ENCODE peak calls at places on chromosomes 5 and 9, in seven cellular contexts. One of them, this sample, is unnamed.

GRCh38 chr5:139078345-139078744 is 119.8 kb downstream of the SIL1 start:
- DNase-seq in tibial artery: no peak
- DNase-seq in DND-41: peak
- DNase-seq in fibroblast of lung: no peak
- DNase-seq in keratinocyte: no peak
- DNase-seq in progenitor cell of endocrine pancreas: no peak
- DNase-seq in CD8-positive, alpha-beta T cell: no peak
- DNase-seq in this sample: no peak

GRCh38 chr5:177469750-177470525 is 3.5 kb downstream of the DBN1 start:
- DNase-seq in tibial artery: no peak
- DNase-seq in keratinocyte: no peak
- DNase-seq in CD8-positive, alpha-beta T cell: no peak
- DNase-seq in progenitor cell of endocrine pancreas: no peak
- DNase-seq in fibroblast of lung: no peak
- DNase-seq in DND-41: no peak
- DNase-seq in this sample: no peak

GRCh38 chr5:14143843-14144585 is 872 bp downstream of the TRIO start:
- DNase-seq in progenitor cell of endocrine pancreas: peak
- DNase-seq in tibial artery: peak
- DNase-seq in CD8-positive, alpha-beta T cell: peak
- DNase-seq in fibroblast of lung: no peak
- DNase-seq in keratinocyte: no peak
- DNase-seq in DND-41: no peak
- DNase-seq in this sample: peak

GRCh38 chr9:100445161-100445902 is 18.4 kb downstream of the MSANTD3 start:
- DNase-seq in keratinocyte: no peak
- DNase-seq in CD8-positive, alpha-beta T cell: no peak
- DNase-seq in fibroblast of lung: no peak
- DNase-seq in tibial artery: no peak
- DNase-seq in progenitor cell of endocrine pancreas: no peak
- DNase-seq in DND-41: no peak
- DNase-seq in this sample: no peak

GRCh38 chr9:112556497-112557085 is 70.0 kb downstream of the KIAA1958 start:
- DNase-seq in keratinocyte: no peak
- DNase-seq in tibial artery: no peak
- DNase-seq in DND-41: no peak
- DNase-seq in fibroblast of lung: peak
- DNase-seq in progenitor cell of endocrine pancreas: no peak
- DNase-seq in CD8-positive, alpha-beta T cell: no peak
- DNase-seq in this sample: no peak

GRCh38 chr9:124812401-124813016 is 35.6 kb downstream of the OLFML2A start:
- DNase-seq in keratinocyte: no peak
- DNase-seq in tibial artery: no peak
- DNase-seq in DND-41: peak
- DNase-seq in CD8-positive, alpha-beta T cell: no peak
- DNase-seq in fibroblast of lung: peak
- DNase-seq in progenitor cell of endocrine pancreas: no peak
- DNase-seq in this sample: no peak

GRCh38 chr9:131776473-131776872 is 36.6 kb upstream of the RAPGEF1 start:
- DNase-seq in CD8-positive, alpha-beta T cell: no peak
- DNase-seq in fibroblast of lung: peak
- DNase-seq in progenitor cell of endocrine pancreas: peak
- DNase-seq in keratinocyte: no peak
- DNase-seq in DND-41: peak
- DNase-seq in tibial artery: no peak
- DNase-seq in this sample: no peak

GRCh38 chr9:114220129-114220541 is 64.8 kb downstream of the COL27A1 start:
- DNase-seq in CD8-positive, alpha-beta T cell: no peak
- DNase-seq in tibial artery: no peak
- DNase-seq in fibroblast of lung: peak
- DNase-seq in DND-41: no peak
- DNase-seq in progenitor cell of endocrine pancreas: no peak
- DNase-seq in keratinocyte: no peak
- DNase-seq in this sample: no peak

GRCh38 chr5:151787817-151788216 is 16.1 kb downstream of the G3BP1 start:
- DNase-seq in CD8-positive, alpha-beta T cell: no peak
- DNase-seq in tibial artery: no peak
- DNase-seq in progenitor cell of endocrine pancreas: no peak
- DNase-seq in keratinocyte: no peak
- DNase-seq in DND-41: no peak
- DNase-seq in fibroblast of lung: no peak
- DNase-seq in this sample: no peak

GRCh38 chr9:78493166-78493742 is 196.3 kb downstream of the PSAT1 start:
- DNase-seq in tibial artery: no peak
- DNase-seq in CD8-positive, alpha-beta T cell: no peak
- DNase-seq in keratinocyte: no peak
- DNase-seq in progenitor cell of endocrine pancreas: no peak
- DNase-seq in fibroblast of lung: no peak
- DNase-seq in DND-41: no peak
- DNase-seq in this sample: no peak

GRCh38 chr5:128349044-128349629 is 188.9 kb downstream of the FBN2 start:
- DNase-seq in keratinocyte: peak
- DNase-seq in DND-41: no peak
- DNase-seq in CD8-positive, alpha-beta T cell: no peak
- DNase-seq in tibial artery: no peak
- DNase-seq in fibroblast of lung: peak
- DNase-seq in progenitor cell of endocrine pancreas: no peak
- DNase-seq in this sample: no peak

GRCh38 chr5:168810641-168811040 is 231.5 kb upstream of the PANK3 start:
- DNase-seq in progenitor cell of endocrine pancreas: no peak
- DNase-seq in keratinocyte: no peak
- DNase-seq in fibroblast of lung: no peak
- DNase-seq in DND-41: no peak
- DNase-seq in CD8-positive, alpha-beta T cell: no peak
- DNase-seq in tibial artery: no peak
- DNase-seq in this sample: no peak

GRCh38 chr5:94522099-94522498 is 96.3 kb downstream of the KIAA0825 start:
- DNase-seq in progenitor cell of endocrine pancreas: no peak
- DNase-seq in CD8-positive, alpha-beta T cell: no peak
- DNase-seq in keratinocyte: no peak
- DNase-seq in tibial artery: no peak
- DNase-seq in DND-41: no peak
- DNase-seq in fibroblast of lung: no peak
- DNase-seq in this sample: no peak

GRCh38 chr5:94526708-94527107 is 91.7 kb downstream of the KIAA0825 start:
- DNase-seq in progenitor cell of endocrine pancreas: no peak
- DNase-seq in CD8-positive, alpha-beta T cell: no peak
- DNase-seq in fibroblast of lung: no peak
- DNase-seq in DND-41: no peak
- DNase-seq in keratinocyte: no peak
- DNase-seq in tibial artery: no peak
- DNase-seq in this sample: no peak

GRCh38 chr5:94523018-94523417 is 95.4 kb downstream of the KIAA0825 start:
- DNase-seq in progenitor cell of endocrine pancreas: no peak
- DNase-seq in tibial artery: no peak
- DNase-seq in DND-41: no peak
- DNase-seq in CD8-positive, alpha-beta T cell: no peak
- DNase-seq in fibroblast of lung: no peak
- DNase-seq in keratinocyte: no peak
- DNase-seq in this sample: no peak

DNA sequence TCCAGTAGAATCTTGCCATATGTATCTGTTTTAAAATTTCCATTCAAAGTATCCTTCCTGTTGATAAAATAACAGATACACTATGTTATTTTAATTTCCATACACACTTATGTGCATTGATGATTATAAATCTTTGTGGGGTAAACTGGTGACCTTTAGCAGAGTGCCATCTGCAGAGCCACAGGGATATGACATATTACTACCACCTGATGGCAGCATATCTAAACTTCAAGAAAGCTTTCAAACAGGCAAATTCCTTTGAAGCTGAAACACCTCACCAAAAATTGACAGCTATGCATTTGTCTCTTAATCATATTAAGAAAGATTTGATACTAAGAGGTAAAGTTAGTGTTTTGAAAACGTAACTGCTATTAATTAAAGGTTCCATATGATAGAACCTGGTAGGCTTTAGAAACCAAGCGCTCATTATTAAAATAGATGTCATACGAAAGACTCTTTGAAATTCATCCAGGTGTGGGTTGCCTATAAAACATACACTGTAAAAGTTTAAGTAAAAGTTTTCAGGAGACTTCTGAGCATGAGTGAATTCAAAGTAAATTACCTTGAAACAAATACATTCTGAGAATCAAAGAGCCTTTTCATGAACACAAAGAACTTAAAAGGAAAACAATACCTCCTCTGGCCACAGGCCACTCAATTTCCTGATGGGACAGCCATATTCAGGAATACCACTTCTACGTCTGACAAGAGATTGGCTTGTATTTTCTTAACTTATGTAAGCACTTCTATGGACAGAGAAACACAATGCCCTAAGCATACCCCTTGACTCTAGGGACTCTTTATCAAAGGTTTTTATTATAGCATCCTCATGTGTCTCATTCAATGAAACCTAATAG is 93.3 kb downstream of the KIAA0825 start:
- DNase-seq in CD8-positive, alpha-beta T cell: no peak
- DNase-seq in tibial artery: no peak
- DNase-seq in DND-41: peak
- DNase-seq in fibroblast of lung: peak
- DNase-seq in progenitor cell of endocrine pancreas: no peak
- DNase-seq in keratinocyte: no peak
- DNase-seq in this sample: no peak
- TF ChIP-seq CTCF in CD8-positive, alpha-beta T cell: peak
- TF ChIP-seq CTCF in tibial artery: peak
- TF ChIP-seq CTCF in DND-41: peak
- TF ChIP-seq CTCF in fibroblast of lung: peak
- TF ChIP-seq CTCF in progenitor cell of endocrine pancreas: peak
- TF ChIP-seq CTCF in keratinocyte: peak
- TF ChIP-seq CTCF in this sample: no peak

DNA sequence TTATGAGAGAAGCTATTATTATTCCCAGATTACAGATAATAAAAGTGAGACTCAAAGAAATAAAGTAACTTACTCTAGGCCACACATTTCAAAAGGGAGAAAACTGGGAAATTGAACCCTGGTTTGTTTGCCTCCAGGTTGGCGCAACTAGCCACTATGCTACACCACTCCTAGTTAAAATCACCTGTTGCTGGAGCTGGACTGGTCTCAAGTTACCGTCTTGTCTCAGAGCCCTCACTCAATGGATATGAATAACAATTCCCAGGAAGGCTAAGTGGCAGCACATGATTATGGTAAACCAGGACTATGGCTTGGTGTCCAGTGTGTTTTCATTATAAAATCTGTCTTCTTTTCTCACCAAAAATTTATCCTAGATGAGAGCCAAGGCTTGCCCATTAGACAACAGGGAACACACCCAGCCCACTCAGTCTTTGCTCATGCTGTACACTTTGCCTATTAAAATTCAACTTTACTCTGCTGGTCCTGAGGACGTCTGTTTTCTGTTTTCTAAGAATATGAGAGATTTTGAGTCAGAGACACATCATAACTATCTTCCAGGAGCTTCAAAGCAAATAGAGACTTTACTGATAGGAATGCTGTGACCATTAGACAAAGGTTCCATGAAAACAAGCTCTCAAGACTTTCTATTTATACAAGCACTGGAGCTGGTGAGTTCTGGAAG is 58.1 kb downstream of the ADRB2 start:
- DNase-seq in keratinocyte: no peak
- DNase-seq in DND-41: no peak
- DNase-seq in tibial artery: no peak
- DNase-seq in progenitor cell of endocrine pancreas: no peak
- DNase-seq in fibroblast of lung: no peak
- DNase-seq in CD8-positive, alpha-beta T cell: no peak
- DNase-seq in this sample: no peak
- TF ChIP-seq CTCF in keratinocyte: no peak
- TF ChIP-seq CTCF in DND-41: no peak
- TF ChIP-seq CTCF in tibial artery: no peak
- TF ChIP-seq CTCF in progenitor cell of endocrine pancreas: no peak
- TF ChIP-seq CTCF in fibroblast of lung: no peak
- TF ChIP-seq CTCF in CD8-positive, alpha-beta T cell: no peak
- TF ChIP-seq CTCF in this sample: no peak

GRCh38 chr5:79689541-79690466 is at the start of gene CMYA5:
- DNase-seq in tibial artery: no peak
- DNase-seq in fibroblast of lung: peak
- DNase-seq in progenitor cell of endocrine pancreas: peak
- DNase-seq in keratinocyte: no peak
- DNase-seq in DND-41: no peak
- DNase-seq in CD8-positive, alpha-beta T cell: no peak
- DNase-seq in this sample: no peak
- TF ChIP-seq CTCF in tibial artery: no peak
- TF ChIP-seq CTCF in fibroblast of lung: no peak
- TF ChIP-seq CTCF in progenitor cell of endocrine pancreas: no peak
- TF ChIP-seq CTCF in keratinocyte: no peak
- TF ChIP-seq CTCF in DND-41: no peak
- TF ChIP-seq CTCF in CD8-positive, alpha-beta T cell: no peak
- TF ChIP-seq CTCF in this sample: no peak

GRCh38 chr5:90866333-90866732 is 307.7 kb downstream of the ADGRV1 start:
- DNase-seq in CD8-positive, alpha-beta T cell: no peak
- DNase-seq in DND-41: no peak
- DNase-seq in tibial artery: no peak
- DNase-seq in fibroblast of lung: peak
- DNase-seq in keratinocyte: no peak
- DNase-seq in progenitor cell of endocrine pancreas: no peak
- DNase-seq in this sample: no peak

GRCh38 chr5:90866915-90867715 is 308.5 kb downstream of the ADGRV1 start:
- DNase-seq in tibial artery: no peak
- DNase-seq in DND-41: no peak
- DNase-seq in progenitor cell of endocrine pancreas: no peak
- DNase-seq in keratinocyte: no peak
- DNase-seq in fibroblast of lung: no peak
- DNase-seq in CD8-positive, alpha-beta T cell: no peak
- DNase-seq in this sample: no peak

GRCh38 chr5:90865194-90865593 is 306.6 kb downstream of the ADGRV1 start:
- DNase-seq in DND-41: no peak
- DNase-seq in CD8-positive, alpha-beta T cell: no peak
- DNase-seq in tibial artery: no peak
- DNase-seq in keratinocyte: no peak
- DNase-seq in progenitor cell of endocrine pancreas: no peak
- DNase-seq in fibroblast of lung: no peak
- DNase-seq in this sample: no peak

GRCh38 chr5:90861843-90862586 is 303.4 kb downstream of the ADGRV1 start:
- DNase-seq in tibial artery: no peak
- DNase-seq in keratinocyte: no peak
- DNase-seq in fibroblast of lung: no peak
- DNase-seq in DND-41: no peak
- DNase-seq in CD8-positive, alpha-beta T cell: no peak
- DNase-seq in progenitor cell of endocrine pancreas: no peak
- DNase-seq in this sample: no peak
- TF ChIP-seq CTCF in tibial artery: no peak
- TF ChIP-seq CTCF in keratinocyte: no peak
- TF ChIP-seq CTCF in fibroblast of lung: no peak
- TF ChIP-seq CTCF in DND-41: no peak
- TF ChIP-seq CTCF in CD8-positive, alpha-beta T cell: no peak
- TF ChIP-seq CTCF in progenitor cell of endocrine pancreas: no peak
- TF ChIP-seq CTCF in this sample: no peak